ENCODE peak calls at places on chromosomes 2 and 18, in eight cellular contexts. I, X, R, P, B, G, Q and K are unnamed samples.
A peak's percentile ranks its signal among the peaks of the same experiment; 100 is the strongest.

GRCh38 chr2:144456680-144457079 is 63.2 kb downstream of the ZEB2 start:
- DNase-seq in I (no peak), X (no peak), R (peak; percentile 29), P (no peak), B (no peak), G (no peak), Q (peak; percentile 88), K (no peak)

GRCh38 chr18:78506031-78506461 is 473.6 kb upstream of the SALL3 start:
- DNase-seq in I (no peak), X (no peak), R (no peak), P (peak; percentile 32), B (no peak), G (no peak), Q (no peak), K (no peak)

GRCh38 chr2:33000986-33001385 is 54.2 kb downstream of the LTBP1 start:
- DNase-seq in I (no peak), X (no peak), R (no peak), P (no peak), B (no peak), G (no peak), Q (peak; percentile 83), K (no peak)

GRCh38 chr2:120780402-120780801 is 44.7 kb downstream of the GLI2 start:
- DNase-seq in I (no peak), X (no peak), R (no peak), P (no peak), B (no peak), G (no peak), Q (no peak), K (peak; percentile 12)

GRCh38 chr2:26706616-26707473 is 14.3 kb downstream of the KCNK3 start:
- DNase-seq in I (no peak), X (no peak), R (peak; percentile 32), P (no peak), B (no peak), G (no peak), Q (peak; percentile 23), K (no peak)

GRCh38 chr18:77096936-77097886 is 35.4 kb downstream of the MBP start:
- DNase-seq in I (peak; percentile 93), X (no peak), R (no peak), P (no peak), B (no peak), G (peak; percentile 94), Q (no peak), K (no peak)

GRCh38 chr2:70143314-70144150 is 47.3 kb downstream of the C2orf42 start:
- DNase-seq in I (peak; percentile 53), X (no peak), R (peak; percentile 63), P (peak; percentile 73), B (no peak), G (peak; percentile 65), Q (peak; percentile 25), K (peak; percentile 83)

GRCh38 chr2:145484443-145485086 is 964.6 kb upstream of the ZEB2 start:
- DNase-seq in I (no peak), X (no peak), R (no peak), P (no peak), B (no peak), G (no peak), Q (peak; percentile 69), K (peak; percentile 0)

GRCh38 chr2:237486819-237487448 is at the start of gene MLPH:
- DNase-seq in I (peak; percentile 77), X (no peak), R (no peak), P (no peak), B (no peak), G (no peak), Q (peak; percentile 57), K (peak; percentile 93)

GRCh38 chr18:13480856-13481255 is 245.5 kb downstream of the FAM210A start:
- DNase-seq in I (no peak), X (no peak), R (no peak), P (no peak), B (no peak), G (no peak), Q (no peak), K (no peak)

GRCh38 chr2:127578411-127578810 is 42.9 kb downstream of the MYO7B start:
- DNase-seq in I (no peak), X (no peak), R (peak; percentile 2), P (no peak), B (no peak), G (no peak), Q (no peak), K (no peak)